ENCODE peak calls at places on chromosomes 3 and 15, in five cellular contexts. B, F, X, Q and S are unnamed samples.

GRCh38 chr3:142279965-142280590 is 54.7 kb upstream of the GK5 start:
- DNase-seq in B (peak), F (peak), X (no peak), Q (peak), S (peak)

GRCh38 chr15:54841906-54842305 is 354.8 kb downstream of the RSL24D1 start:
- DNase-seq in B (no peak), F (no peak), X (no peak), Q (no peak), S (no peak)

GRCh38 chr15:80099246-80099645 is 39.8 kb downstream of the ZFAND6 start:
- DNase-seq in B (no peak), F (no peak), X (no peak), Q (no peak), S (no peak)

GRCh38 chr3:171783626-171784025 is 26.7 kb downstream of the PLD1 start:
- DNase-seq in B (no peak), F (no peak), X (no peak), Q (no peak), S (no peak)

GRCh38 chr3:58998476-58999117 is 51.2 kb downstream of the CFAP20DC start:
- DNase-seq in B (no peak), F (no peak), X (peak), Q (peak), S (no peak)

GRCh38 chr15:31083394-31083790 is 18.1 kb downstream of the TRPM1 start:
- DNase-seq in B (no peak), F (peak), X (no peak), Q (no peak), S (no peak)

GRCh38 chr3:188631291-188632010 is 477.5 kb downstream of the LPP start:
- DNase-seq in B (no peak), F (no peak), X (peak), Q (peak), S (no peak)

GRCh38 chr3:157417247-157417646 is 19.4 kb upstream of the PTX3 start:
- DNase-seq in B (no peak), F (no peak), X (no peak), Q (no peak), S (no peak)

GRCh38 chr15:77840962-77841361 is 208.2 kb upstream of the LINGO1 start:
- DNase-seq in B (no peak), F (no peak), X (peak), Q (peak), S (no peak)

GRCh38 chr15:99154271-99154670 is 49.4 kb downstream of the SYNM start:
- DNase-seq in B (no peak), F (no peak), X (no peak), Q (no peak), S (no peak)

GRCh38 chr15:71362987-71363968 is 248.0 kb downstream of the THSD4 start:
- DNase-seq in B (no peak), F (no peak), X (no peak), Q (no peak), S (no peak)

GRCh38 chr3:62143843-62144450 is 229.4 kb downstream of the FEZF2 start:
- DNase-seq in B (no peak), F (no peak), X (no peak), Q (no peak), S (no peak)

GRCh38 chr3:37903734-37904133 is 42.1 kb downstream of the CTDSPL start:
- DNase-seq in B (no peak), F (no peak), X (no peak), Q (no peak), S (no peak)

GRCh38 chr15:68417051-68417450 is 14.9 kb downstream of the ITGA11 start:
- DNase-seq in B (peak), F (peak), X (no peak), Q (no peak), S (no peak)

GRCh38 chr15:84658080-84658787 is at the start of gene NMB:
- DNase-seq in B (peak), F (peak), X (no peak), Q (peak), S (no peak)

GRCh38 chr15:90697180-90697579 is 20.0 kb upstream of the BLM start:
- DNase-seq in B (no peak), F (no peak), X (no peak), Q (no peak), S (no peak)

GRCh38 chr3:141680620-141681389 is 57.3 kb upstream of the RNF7 start:
- DNase-seq in B (peak), F (no peak), X (no peak), Q (no peak), S (no peak)

GRCh38 chr15:27826411-27826810 is 272.7 kb downstream of the OCA2 start:
- DNase-seq in B (no peak), F (no peak), X (no peak), Q (no peak), S (no peak)

GRCh38 chr3:97736928-97737327 is 27.6 kb upstream of the ARL6 start:
- DNase-seq in B (no peak), F (no peak), X (no peak), Q (no peak), S (no peak)

GRCh38 chr3:18806633-18807032 is 341.7 kb upstream of the KCNH8 start:
- DNase-seq in B (no peak), F (no peak), X (no peak), Q (no peak), S (no peak)

GRCh38 chr3:294096-294495 is 97.5 kb downstream of the CHL1 start:
- DNase-seq in B (no peak), F (no peak), X (no peak), Q (peak), S (no peak)

GRCh38 chr3:126014252-126014651 is 45.3 kb downstream of the ROPN1B start:
- DNase-seq in B (no peak), F (no peak), X (no peak), Q (no peak), S (no peak)

GRCh38 chr15:62241135-62241770 is 76.2 kb upstream of the C2CD4B start:
- DNase-seq in B (no peak), F (peak), X (no peak), Q (peak), S (no peak)

GRCh38 chr3:107238787-107239186 is 138.5 kb upstream of the CCDC54 start:
- DNase-seq in B (no peak), F (no peak), X (no peak), Q (no peak), S (no peak)

GRCh38 chr3:30354513-30354912 is 251.9 kb upstream of the TGFBR2 start:
- DNase-seq in B (no peak), F (no peak), X (no peak), Q (no peak), S (no peak)

GRCh38 chr3:162525052-162525451 is 1028.4 kb downstream of the OTOL1 start:
- DNase-seq in B (no peak), F (peak), X (peak), Q (no peak), S (no peak)

GRCh38 chr3:44948239-44948638 is 27.7 kb downstream of the ZDHHC3 start:
- DNase-seq in B (no peak), F (no peak), X (no peak), Q (no peak), S (no peak)

GRCh38 chr15:101731746-101732145 is 7.5 kb upstream of the TARS3 start:
- DNase-seq in B (no peak), F (no peak), X (no peak), Q (no peak), S (no peak)
- H3K27ac ChIP-seq in B (no peak), F (no peak), X (no peak), Q (no peak), S (no peak)

GRCh38 chr15:39581501-39582285 is 814 bp downstream of the THBS1 start:
- DNase-seq in B (peak), F (peak), X (no peak), Q (peak), S (no peak)
- H3K27ac ChIP-seq in B (peak), F (peak), X (peak), Q (peak), S (no peak)

GRCh38 chr3:71614426-71614825 is 30.9 kb upstream of the FOXP1 start:
- DNase-seq in B (no peak), F (no peak), X (no peak), Q (no peak), S (no peak)

GRCh38 chr3:71614869-71615268 is 31.3 kb upstream of the FOXP1 start:
- DNase-seq in B (no peak), F (no peak), X (no peak), Q (no peak), S (no peak)

GRCh38 chr3:71611099-71611498 is 27.6 kb upstream of the FOXP1 start:
- DNase-seq in B (no peak), F (no peak), X (no peak), Q (no peak), S (no peak)

GRCh38 chr3:71621802-71622537 is 38.4 kb upstream of the FOXP1 start:
- DNase-seq in B (no peak), F (no peak), X (no peak), Q (no peak), S (no peak)

DNA sequence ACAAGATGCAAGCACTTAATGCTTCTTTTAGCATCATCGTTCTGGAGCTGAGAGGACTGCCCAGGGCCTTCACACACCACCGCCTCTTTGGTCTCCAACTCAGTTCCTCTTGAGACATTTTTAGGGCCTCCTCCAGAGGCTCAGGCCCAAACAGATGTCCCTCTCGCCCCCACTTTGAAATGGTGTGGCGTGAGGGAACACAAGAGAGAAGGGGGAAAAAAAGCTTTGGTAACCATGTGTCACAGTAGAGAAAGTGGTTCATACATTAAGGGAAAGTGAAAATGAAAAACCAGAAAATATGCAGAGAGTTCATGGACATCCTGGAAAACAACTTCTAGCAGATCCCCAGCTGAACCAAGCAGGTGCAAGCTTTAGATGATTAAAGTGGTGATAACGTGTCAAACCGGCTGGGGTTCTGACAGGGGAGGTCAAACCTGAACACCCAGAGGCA is 33.1 kb upstream of the FOXP1 start:
- DNase-seq in B (no peak), F (no peak), X (no peak), Q (no peak), S (no peak)
- H3K27ac ChIP-seq in B (no peak), F (no peak), X (no peak), Q (no peak), S (no peak)

GRCh38 chr3:194314669-194315068 is 36.5 kb downstream of the CPN2 start:
- DNase-seq in B (no peak), F (no peak), X (no peak), Q (no peak), S (no peak)

GRCh38 chr3:194315965-194316361 is 35.2 kb downstream of the CPN2 start:
- DNase-seq in B (no peak), F (no peak), X (no peak), Q (peak), S (no peak)

GRCh38 chr3:194313642-194314430 is 37.3 kb downstream of the CPN2 start:
- DNase-seq in B (no peak), F (peak), X (no peak), Q (no peak), S (no peak)

GRCh38 chr3:194316918-194317317 is 34.2 kb downstream of the CPN2 start:
- DNase-seq in B (no peak), F (no peak), X (no peak), Q (no peak), S (no peak)

DNA sequence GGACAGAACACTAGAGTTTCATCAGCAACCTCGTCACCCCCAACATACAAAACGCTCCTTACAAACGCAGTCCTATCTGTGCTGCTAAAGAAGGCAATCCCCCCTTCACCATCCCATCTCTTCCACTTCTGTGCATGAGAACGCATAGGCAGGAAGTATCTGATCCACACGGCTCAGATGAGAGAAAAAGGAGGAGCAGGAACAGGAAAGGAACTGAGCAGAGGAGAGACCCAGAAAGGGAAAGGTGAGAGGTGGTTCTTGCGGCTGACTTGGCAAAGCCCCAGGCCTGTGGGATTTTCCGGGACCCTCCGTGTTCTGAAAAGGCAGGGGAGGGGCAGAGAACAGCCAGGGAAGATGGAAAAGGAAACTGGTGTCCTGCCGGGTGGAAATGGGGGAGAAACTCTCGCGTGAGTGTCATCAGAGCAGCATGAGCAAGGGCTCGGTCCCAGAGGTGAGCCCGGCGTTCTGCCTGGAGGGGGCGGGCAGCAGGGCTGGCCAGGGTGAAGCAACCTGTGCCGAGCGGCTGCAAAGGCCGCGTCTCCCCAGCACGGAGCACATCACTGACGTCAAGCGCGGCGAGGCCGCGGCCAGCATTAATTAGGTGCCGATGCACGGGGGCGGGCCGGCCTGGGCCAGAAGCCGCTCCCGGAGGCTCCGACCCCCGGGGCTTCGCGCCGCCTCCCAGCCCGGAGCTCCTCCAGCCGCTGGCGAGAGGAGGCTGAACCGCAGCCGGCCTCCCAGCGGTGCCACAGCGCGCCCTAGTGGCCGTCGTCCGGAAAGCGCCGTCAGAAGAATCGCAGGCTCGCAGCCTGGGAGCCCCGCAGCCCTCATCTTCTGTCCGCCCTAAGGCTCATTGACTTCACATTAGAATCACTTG is 35.8 kb downstream of the CPN2 start:
- DNase-seq in B (peak), F (peak), X (no peak), Q (peak), S (peak)
- H3K27ac ChIP-seq in B (peak), F (peak), X (no peak), Q (peak), S (no peak)

GRCh38 chr3:190266265-190266914 is 55.9 kb downstream of the CLDN1 start:
- DNase-seq in B (no peak), F (no peak), X (no peak), Q (no peak), S (no peak)
- H3K27ac ChIP-seq in B (no peak), F (no peak), X (peak), Q (no peak), S (no peak)

DNA sequence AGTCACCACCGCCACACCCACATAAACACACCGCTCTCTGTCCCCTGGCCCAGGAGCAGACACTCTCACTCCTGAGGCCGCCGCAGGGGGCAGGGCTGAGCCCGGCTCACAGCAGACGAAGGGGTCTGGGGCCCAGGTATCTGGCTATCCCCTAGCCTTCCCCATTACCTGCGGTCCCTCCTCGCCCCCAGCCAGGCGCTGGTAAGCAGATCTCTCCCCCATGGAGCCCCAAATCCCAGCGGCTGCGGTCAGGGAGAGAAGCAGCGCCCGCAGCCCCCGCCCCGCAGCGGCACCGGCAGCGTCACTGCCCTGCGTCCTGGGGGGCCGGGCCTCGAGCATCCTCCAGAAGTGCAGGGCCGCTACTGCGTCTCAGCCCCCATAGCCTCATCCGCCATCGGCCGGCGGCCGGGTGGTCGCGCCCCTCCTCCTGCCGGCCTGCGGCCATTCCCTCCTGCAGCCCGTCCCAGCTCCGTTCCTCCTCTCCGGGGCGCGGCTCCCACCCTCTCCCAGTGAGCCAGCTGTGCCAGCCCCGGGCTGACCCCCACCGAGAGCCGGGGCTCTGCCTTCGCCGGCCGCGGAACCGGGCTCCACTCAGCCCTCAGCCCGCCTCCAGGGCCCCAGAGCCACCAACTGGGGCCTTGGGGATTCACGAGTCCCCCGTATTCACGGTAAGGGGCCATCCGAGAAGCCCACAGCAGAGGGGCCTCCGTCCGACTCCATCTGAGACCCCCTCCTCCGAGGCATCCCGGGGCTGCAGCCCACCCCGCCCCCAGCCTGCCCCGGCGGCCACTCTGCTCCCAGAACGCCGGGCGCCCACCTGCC is 13.1 kb downstream of the TNK2 start:
- DNase-seq in B (peak), F (peak), X (no peak), Q (peak), S (peak)
- H3K27ac ChIP-seq in B (peak), F (peak), X (peak), Q (peak), S (peak)

GRCh38 chr15:63256433-63256884 is 20.9 kb upstream of the APH1B start:
- DNase-seq in B (no peak), F (no peak), X (no peak), Q (peak), S (no peak)

GRCh38 chr15:63254991-63255390 is 22.4 kb upstream of the APH1B start:
- DNase-seq in B (no peak), F (no peak), X (no peak), Q (no peak), S (no peak)

GRCh38 chr15:63252292-63252691 is 25.1 kb upstream of the APH1B start:
- DNase-seq in B (no peak), F (no peak), X (no peak), Q (no peak), S (no peak)

GRCh38 chr15:63258658-63259057 is 18.7 kb upstream of the APH1B start:
- DNase-seq in B (no peak), F (no peak), X (no peak), Q (peak), S (no peak)

DNA sequence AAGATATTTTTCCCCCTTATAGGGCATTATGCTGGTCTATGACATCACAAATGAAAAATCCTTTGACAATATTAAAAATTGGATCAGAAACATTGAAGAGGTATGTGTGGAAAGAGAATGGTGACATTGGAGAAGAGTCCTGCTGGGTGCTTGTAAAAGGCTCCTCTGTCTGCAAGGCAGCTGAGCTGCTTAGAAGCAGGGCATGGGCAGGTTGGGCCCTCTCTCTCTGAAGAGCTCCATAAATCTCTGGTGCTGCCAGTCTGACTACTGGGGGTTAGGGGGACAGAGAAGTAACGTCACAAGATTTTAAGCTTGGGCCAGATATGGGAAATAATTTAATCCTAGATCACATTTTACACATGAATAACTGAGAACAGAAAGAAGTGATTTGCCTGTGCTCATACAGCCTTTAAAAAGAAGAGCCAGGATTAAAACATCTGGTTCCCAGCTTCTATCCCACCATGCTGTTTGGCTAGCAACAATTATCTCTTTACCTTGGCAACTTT is 21.9 kb upstream of the APH1B start:
- DNase-seq in B (no peak), F (no peak), X (no peak), Q (no peak), S (no peak)
- H3K27ac ChIP-seq in B (no peak), F (no peak), X (no peak), Q (no peak), S (no peak)

GRCh38 chr15:60044636-60045273 is 40.6 kb downstream of the FOXB1 start:
- DNase-seq in B (no peak), F (no peak), X (no peak), Q (no peak), S (no peak)
- H3K27ac ChIP-seq in B (no peak), F (no peak), X (no peak), Q (no peak), S (no peak)

GRCh38 chr15:38638841-38639240 is 74.2 kb upstream of the RASGRP1 start:
- DNase-seq in B (no peak), F (no peak), X (no peak), Q (no peak), S (no peak)

GRCh38 chr15:38647683-38648082 is 83.1 kb upstream of the RASGRP1 start:
- DNase-seq in B (no peak), F (no peak), X (no peak), Q (peak), S (no peak)

GRCh38 chr15:38646716-38647115 is 82.1 kb upstream of the RASGRP1 start:
- DNase-seq in B (no peak), F (no peak), X (no peak), Q (no peak), S (no peak)

GRCh38 chr15:38648116-38648843 is 83.7 kb upstream of the RASGRP1 start:
- DNase-seq in B (no peak), F (no peak), X (no peak), Q (no peak), S (no peak)

DNA sequence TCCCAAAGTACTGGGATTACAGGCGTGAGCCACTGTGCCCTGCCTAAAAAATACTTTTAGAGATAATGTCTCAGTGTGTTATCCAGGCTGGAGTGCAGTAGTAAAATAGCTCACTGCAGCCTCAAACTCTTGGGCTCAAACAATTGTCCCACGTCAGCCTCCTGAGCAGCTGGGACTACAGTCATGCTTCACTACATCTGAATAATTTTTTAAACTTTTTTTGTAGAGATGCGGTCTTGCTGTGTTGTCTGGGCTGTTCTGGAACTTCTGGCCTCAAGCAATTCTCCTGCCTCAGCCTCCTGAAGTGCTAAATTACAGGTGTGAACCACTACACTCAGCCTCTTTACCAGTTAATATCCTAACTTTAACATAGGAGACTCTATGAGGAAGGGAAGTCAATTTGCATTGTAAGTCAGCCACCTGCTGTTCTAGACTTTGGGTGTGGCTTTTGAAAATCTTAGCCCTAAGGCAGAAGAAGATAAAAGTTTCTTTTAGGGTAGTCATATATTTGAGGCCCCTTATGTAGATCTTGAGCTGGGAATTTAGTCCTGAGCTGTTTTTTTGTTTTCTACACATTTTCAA is 78.2 kb upstream of the RASGRP1 start:
- DNase-seq in B (no peak), F (no peak), X (no peak), Q (no peak), S (no peak)
- H3K27ac ChIP-seq in B (no peak), F (no peak), X (no peak), Q (no peak), S (no peak)